ENCODE peak calls at places on chromosomes 12 and 14, in five cellular contexts. G, U, C, L and Z are unnamed samples.

GRCh38 chr12:13223176-13223806 is 26.8 kb downstream of the EMP1 start:
- DNase-seq in G (no peak), U (no peak), C (peak; percentile 57), L (no peak), Z (peak; percentile 95)

GRCh38 chr14:63454863-63455622 is 88.1 kb downstream of the PPP2R5E start:
- DNase-seq in G (no peak), U (no peak), C (peak; percentile 63), L (no peak), Z (peak; percentile 51)

GRCh38 chr12:10721654-10722501 is 1.2 kb downstream of the YBX3 start:
- DNase-seq in G (peak; percentile 77), U (peak; percentile 87), C (peak; percentile 99), L (peak; percentile 8), Z (peak; percentile 97)

GRCh38 chr12:120286768-120287490 is 4.8 kb downstream of the RNU4-2 start:
- DNase-seq in G (no peak), U (no peak), C (no peak), L (no peak), Z (no peak)

GRCh38 chr14:33949051-33950037 is 1.5 kb downstream of the EGLN3 start:
- DNase-seq in G (no peak), U (no peak), C (no peak), L (no peak), Z (no peak)

GRCh38 chr12:53561590-53561953 is 54.3 kb upstream of the NPFF start:
- DNase-seq in G (no peak), U (no peak), C (peak; percentile 89), L (no peak), Z (peak; percentile 64)

GRCh38 chr12:57605308-57606015 is 838 bp downstream of the DTX3 start:
- DNase-seq in G (no peak), U (no peak), C (no peak), L (no peak), Z (no peak)

GRCh38 chr12:107282628-107283027 is 189.3 kb upstream of the CRY1 start:
- DNase-seq in G (no peak), U (no peak), C (no peak), L (no peak), Z (no peak)

GRCh38 chr14:104239866-104240301 is 101.5 kb downstream of the KIF26A start:
- DNase-seq in G (peak; percentile 25), U (no peak), C (no peak), L (no peak), Z (no peak)

GRCh38 chr12:48061943-48062719 is 43.7 kb downstream of the SENP1 start:
- DNase-seq in G (no peak), U (no peak), C (no peak), L (no peak), Z (no peak)
- TF ChIP-seq CTCF in G (no peak), U (no peak), C (no peak), L (no peak), Z (no peak)

GRCh38 chr14:70776197-70776596 is 33.1 kb downstream of the MAP3K9 start:
- DNase-seq in G (no peak), U (no peak), C (no peak), L (no peak), Z (no peak)
- H3K4me3 ChIP-seq in G (no peak overlapping the region), U (no peak overlapping the region), C (no peak overlapping the region), L (no peak overlapping the region), Z (no peak overlapping the region)

DNA sequence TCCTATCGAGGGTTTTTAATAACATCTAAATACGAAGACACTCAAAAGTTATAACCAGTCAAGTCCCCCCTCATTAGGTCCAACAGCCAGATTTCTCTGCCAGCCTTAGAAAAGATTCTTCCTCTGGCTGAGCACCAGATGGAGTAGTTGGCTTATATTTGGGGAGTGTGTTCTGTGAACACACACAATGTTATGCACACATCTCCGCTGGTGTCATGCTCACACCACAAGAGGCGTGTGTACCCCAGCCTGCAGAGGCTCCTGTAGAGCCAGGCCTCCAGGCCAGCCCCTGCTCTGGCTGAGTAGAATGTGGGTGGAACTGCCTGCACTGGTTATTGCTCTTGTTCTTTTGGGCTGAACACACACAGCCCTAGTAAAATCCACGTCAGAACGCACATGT is 64.0 kb downstream of the PIWIL1 start:
- DNase-seq in G (no peak), U (no peak), C (no peak), L (no peak), Z (no peak)
- TF ChIP-seq CTCF in G (peak; percentile 56), U (peak; percentile 52), C (no peak), L (no peak), Z (no peak)

GRCh38 chr12:101592931-101593330 is 1.8 kb upstream of the MYBPC1 start:
- DNase-seq in G (no peak), U (no peak), C (no peak), L (no peak), Z (no peak)

GRCh38 chr12:101594700-101595099 is at the start of gene MYBPC1:
- DNase-seq in G (no peak), U (no peak), C (no peak), L (no peak), Z (no peak)

GRCh38 chr12:101596172-101596571 is 1.4 kb downstream of the MYBPC1 start:
- DNase-seq in G (no peak), U (no peak), C (no peak), L (no peak), Z (no peak)

GRCh38 chr12:101592448-101592847 is 2.3 kb upstream of the MYBPC1 start:
- DNase-seq in G (no peak), U (no peak), C (no peak), L (no peak), Z (no peak)

GRCh38 chr12:101590383-101590782 is 4.4 kb upstream of the MYBPC1 start:
- DNase-seq in G (no peak), U (no peak), C (no peak), L (no peak), Z (no peak)
- H3K4me3 ChIP-seq in G (no peak overlapping the region), U (no peak overlapping the region), C (no peak overlapping the region), L (no peak overlapping the region), Z (no peak overlapping the region)

GRCh38 chr12:38921025-38921677 is 15.8 kb upstream of the CPNE8 start:
- DNase-seq in G (no peak), U (peak; percentile 22), C (peak; percentile 62), L (no peak), Z (peak; percentile 2)
- TF ChIP-seq CTCF in G (no peak), U (peak; percentile 72), C (peak; percentile 71), L (peak; percentile 52), Z (peak; percentile 46)